ENCODE peak calls at places on chromosomes 12 and 14, in eight cellular contexts. A is glomerular endothelial cell, C is HT-29, K is T-helper 2 cell, Y is NCI-H1092 treated with DMSO at 0.1 percent for 48 hours, G is H54, J is NCI-H2081, M is lung. B is an unnamed sample.
A peak's percentile ranks its signal among the peaks of the same experiment; 100 is the strongest.

GRCh38 chr14:89283327-89284060 is 133.5 kb downstream of the FOXN3 start:
- DNase-seq in A (no peak), C (no peak), K (peak; percentile 91), Y (no peak), G (no peak), J (no peak), M (no peak), B (no peak)

GRCh38 chr12:7959278-7960063 is 23.5 kb upstream of the SLC2A3 start:
- DNase-seq in A (no peak), C (no peak), K (peak; percentile 86), Y (no peak), G (no peak), J (no peak), M (peak; percentile 54), B (no peak)

GRCh38 chr12:30420561-30420960 is 275.1 kb downstream of the IPO8 start:
- DNase-seq in A (no peak), C (no peak), K (no peak), Y (no peak), G (no peak), J (no peak), M (no peak), B (no peak)

GRCh38 chr12:3600039-3600720 is 109.2 kb downstream of the PRMT8 start:
- DNase-seq in A (no peak), C (no peak), K (no peak), Y (no peak), G (no peak), J (no peak), M (no peak), B (no peak)

GRCh38 chr14:77273796-77274195 is 2.8 kb upstream of the NGB start:
- DNase-seq in A (no peak), C (no peak), K (no peak), Y (no peak), G (no peak), J (no peak), M (no peak), B (no peak)

GRCh38 chr12:89815225-89815624 is 106.6 kb upstream of the ATP2B1 start:
- DNase-seq in A (no peak), C (no peak), K (no peak), Y (no peak), G (no peak), J (no peak), M (no peak), B (no peak)

GRCh38 chr12:117172168-117172567 is 18.1 kb downstream of the FBXO21 start:
- DNase-seq in A (no peak), C (no peak), K (no peak), Y (no peak), G (no peak), J (no peak), M (no peak), B (no peak)

GRCh38 chr14:58151701-58152568 is at the start of gene ARMH4:
- DNase-seq in A (no peak), C (peak; percentile 44), K (peak; percentile 83), Y (peak; percentile 87), G (peak; percentile 62), J (peak; percentile 82), M (peak; percentile 83), B (peak; percentile 81)

GRCh38 chr12:65681226-65681625 is 143.1 kb upstream of the HMGA2 start:
- DNase-seq in A (no peak), C (no peak), K (no peak), Y (no peak), G (no peak), J (no peak), M (no peak), B (no peak)

GRCh38 chr12:9798008-9798619 is 29.2 kb upstream of the KLRF1 start:
- DNase-seq in A (peak; percentile 78), C (peak; percentile 74), K (peak; percentile 91), Y (peak; percentile 1), G (peak; percentile 12), J (no peak), M (peak; percentile 69), B (peak; percentile 19)

GRCh38 chr12:113874999-113875561 is 91.0 kb downstream of the RBM19 start:
- DNase-seq in A (no peak), C (no peak), K (no peak), Y (no peak), G (peak; percentile 74), J (no peak), M (no peak), B (no peak)

GRCh38 chr14:51167587-51168219 is 72.3 kb upstream of the TMX1 start:
- DNase-seq in A (no peak), C (no peak), K (peak; percentile 14), Y (no peak), G (no peak), J (no peak), M (no peak), B (no peak)

GRCh38 chr14:59199205-59199604 is 10.7 kb downstream of the DAAM1 start:
- DNase-seq in A (no peak), C (no peak), K (no peak), Y (no peak), G (no peak), J (no peak), M (no peak), B (no peak)

GRCh38 chr14:90518941-90519256 is 122.1 kb downstream of the CALM1 start:
- DNase-seq in A (no peak), C (peak; percentile 69), K (peak; percentile 43), Y (no peak), G (peak; percentile 76), J (no peak), M (no peak), B (peak; percentile 22)

GRCh38 chr12:50088577-50089335 is 3.6 kb downstream of the SMARCD1 start:
- DNase-seq in A (no peak), C (peak; percentile 93), K (peak; percentile 69), Y (no peak), G (peak; percentile 40), J (peak; percentile 69), M (peak; percentile 63), B (peak; percentile 82)

GRCh38 chr14:21015312-21015711 is 9.5 kb downstream of the NDRG2 start:
- DNase-seq in A (no peak), C (no peak), K (no peak), Y (no peak), G (no peak), J (no peak), M (no peak), B (no peak)

GRCh38 chr14:104979758-104980591 is 1.8 kb upstream of the AHNAK2 start:
- DNase-seq in A (no peak), C (peak; percentile 61), K (no peak), Y (no peak), G (peak; percentile 80), J (no peak), M (peak; percentile 76), B (peak; percentile 34)

GRCh38 chr14:20857630-20858261 is 33.4 kb upstream of the RNASE3 start:
- DNase-seq in A (no peak), C (peak; percentile 45), K (peak; percentile 72), Y (peak; percentile 22), G (no peak), J (peak; percentile 23), M (peak; percentile 71), B (peak; percentile 63)

GRCh38 chr12:9750276-9751203 is 10.2 kb downstream of the CD69 start:
- DNase-seq in A (no peak), C (peak; percentile 63), K (peak; percentile 82), Y (peak; percentile 64), G (peak; percentile 45), J (peak; percentile 38), M (peak; percentile 39), B (peak; percentile 79)

GRCh38 chr14:100776681-100777365 is 49.1 kb upstream of the MEG3 start:
- DNase-seq in A (no peak), C (no peak), K (no peak), Y (no peak), G (no peak), J (no peak), M (no peak), B (no peak)

GRCh38 chr14:64708148-64709004 is 4.2 kb downstream of the PLEKHG3 start:
- DNase-seq in A (no peak), C (peak; percentile 47), K (peak; percentile 93), Y (no peak), G (peak; percentile 54), J (no peak), M (no peak), B (no peak)

GRCh38 chr12:32532951-32533350 is 133.6 kb downstream of the FGD4 start:
- DNase-seq in A (no peak), C (no peak), K (no peak), Y (no peak), G (no peak), J (no peak), M (no peak), B (no peak)

GRCh38 chr14:61102549-61103466 is 121.8 kb downstream of the SLC38A6 start:
- DNase-seq in A (no peak), C (peak; percentile 70), K (no peak), Y (peak; percentile 85), G (no peak), J (no peak), M (no peak), B (peak; percentile 29)

GRCh38 chr12:19572920-19573558 is 133.7 kb downstream of the AEBP2 start:
- DNase-seq in A (peak; percentile 74), C (peak; percentile 38), K (peak; percentile 55), Y (peak; percentile 80), G (peak; percentile 19), J (peak; percentile 17), M (no peak), B (peak; percentile 51)

GRCh38 chr12:132886529-132887477 is 602 bp downstream of the CHFR start:
- DNase-seq in A (no peak), C (no peak), K (no peak), Y (no peak), G (peak; percentile 23), J (no peak), M (peak; percentile 29), B (no peak)

GRCh38 chr14:58171090-58171489 is 19.1 kb upstream of the ARMH4 start:
- DNase-seq in A (no peak), C (peak; percentile 56), K (peak; percentile 74), Y (peak; percentile 67), G (peak; percentile 60), J (peak; percentile 75), M (peak; percentile 81), B (peak; percentile 81)

GRCh38 chr12:6267007-6267721 is 43.3 kb upstream of the PLEKHG6 start:
- DNase-seq in A (no peak), C (no peak), K (peak; percentile 41), Y (no peak), G (no peak), J (no peak), M (peak; percentile 64), B (no peak)

GRCh38 chr14:104436047-104436531 is 143.5 kb upstream of the C14orf180 start:
- DNase-seq in A (peak; percentile 29), C (peak; percentile 4), K (no peak), Y (no peak), G (no peak), J (no peak), M (peak; percentile 38), B (no peak)

GRCh38 chr14:86683525-86683924 is 1153.6 kb downstream of the FLRT2 start:
- DNase-seq in A (no peak), C (no peak), K (no peak), Y (no peak), G (no peak), J (no peak), M (no peak), B (no peak)

B was measured in LoVo.